ENCODE peak calls at places on chromosomes 2 and 18, in seven cellular contexts. L, Y, M, B, S, Z and F are unnamed samples.

GRCh38 chr2:120108049-120108448 is 95.2 kb downstream of the EPB41L5 start:
- DNase-seq in L (peak), Y (no peak), M (no peak), B (no peak), S (no peak), Z (peak), F (no peak)

GRCh38 chr2:61993422-61994024 is 88.0 kb downstream of the COMMD1 start:
- DNase-seq in L (peak), Y (peak), M (peak), B (peak), S (no peak), Z (peak), F (peak)

GRCh38 chr2:56055405-56055804 is 128.4 kb upstream of the CCDC85A start:
- DNase-seq in L (no peak), Y (no peak), M (no peak), B (no peak), S (no peak), Z (no peak), F (no peak)

GRCh38 chr18:58527116-58528010 is 101.5 kb downstream of the ALPK2 start:
- DNase-seq in L (peak), Y (no peak), M (peak), B (peak), S (no peak), Z (no peak), F (no peak)

GRCh38 chr2:37671013-37671815 is at the start of gene CDC42EP3:
- DNase-seq in L (no peak), Y (peak), M (no peak), B (peak), S (peak), Z (peak), F (no peak)

GRCh38 chr2:218896501-218897393 is 16.1 kb downstream of the WNT10A start:
- DNase-seq in L (peak), Y (no peak), M (no peak), B (peak), S (peak), Z (peak), F (peak)

GRCh38 chr2:28647682-28648081 is 103.9 kb upstream of the PPP1CB start:
- DNase-seq in L (no peak), Y (no peak), M (no peak), B (no peak), S (no peak), Z (no peak), F (no peak)

GRCh38 chr2:64210816-64211215 is 66.6 kb upstream of the PELI1 start:
- DNase-seq in L (no peak), Y (no peak), M (no peak), B (no peak), S (no peak), Z (no peak), F (no peak)

GRCh38 chr18:63795611-63796010 is 20.4 kb downstream of the SERPINB7 start:
- DNase-seq in L (no peak), Y (no peak), M (no peak), B (no peak), S (no peak), Z (no peak), F (no peak)

GRCh38 chr2:229129738-229130371 is 141.2 kb downstream of the PID1 start:
- DNase-seq in L (no peak), Y (no peak), M (no peak), B (no peak), S (no peak), Z (peak), F (no peak)

GRCh38 chr2:27158468-27158867 is 9.7 kb downstream of the TCF23 start:
- DNase-seq in L (no peak), Y (no peak), M (no peak), B (no peak), S (no peak), Z (no peak), F (no peak)

GRCh38 chr2:61016392-61017002 is 1.0 kb upstream of the PEX13 start:
- DNase-seq in L (no peak), Y (no peak), M (peak), B (no peak), S (no peak), Z (peak), F (no peak)

GRCh38 chr2:203352604-203353255 is 24.5 kb downstream of the ABI2 start:
- DNase-seq in L (no peak), Y (no peak), M (peak), B (no peak), S (no peak), Z (no peak), F (no peak)

GRCh38 chr2:84487298-84487996 is 28.4 kb upstream of the SUCLG1 start:
- DNase-seq in L (peak), Y (no peak), M (peak), B (no peak), S (no peak), Z (no peak), F (no peak)

GRCh38 chr2:66901344-66901743 is 466.4 kb downstream of the MEIS1 start:
- DNase-seq in L (no peak), Y (no peak), M (no peak), B (no peak), S (no peak), Z (no peak), F (no peak)

GRCh38 chr18:75070625-75071483 is 138.1 kb downstream of the PTGR3 start:
- DNase-seq in L (peak), Y (peak), M (peak), B (peak), S (no peak), Z (no peak), F (peak)

GRCh38 chr2:210663574-210663973 is 107.2 kb downstream of the CPS1 start:
- DNase-seq in L (peak), Y (peak), M (peak), B (no peak), S (no peak), Z (peak), F (no peak)

GRCh38 chr2:211035548-211036185 is 479.3 kb downstream of the CPS1 start:
- DNase-seq in L (peak), Y (no peak), M (peak), B (no peak), S (no peak), Z (no peak), F (no peak)

GRCh38 chr2:182133195-182133891 is 147.7 kb downstream of the PPP1R1C start:
- DNase-seq in L (peak), Y (no peak), M (no peak), B (no peak), S (no peak), Z (no peak), F (no peak)

GRCh38 chr18:47605093-47605492 is 325.4 kb downstream of the SMAD2 start:
- DNase-seq in L (no peak), Y (no peak), M (no peak), B (no peak), S (no peak), Z (no peak), F (no peak)

GRCh38 chr2:96321230-96322103 is 3.6 kb upstream of the ITPRIPL1 start:
- DNase-seq in L (peak), Y (peak), M (peak), B (peak), S (peak), Z (peak), F (peak)
- TF ChIP-seq RFX5 in L (no peak), Y (no peak), M (no peak), B (no peak), S (no peak), Z (no peak), F (peak)

GRCh38 chr18:1090758-1091157 is 186.1 kb downstream of the ADCYAP1 start:
- DNase-seq in L (no peak), Y (no peak), M (no peak), B (no peak), S (no peak), Z (no peak), F (no peak)

GRCh38 chr18:1094408-1094807 is 189.7 kb downstream of the ADCYAP1 start:
- DNase-seq in L (no peak), Y (no peak), M (no peak), B (no peak), S (no peak), Z (no peak), F (no peak)

GRCh38 chr18:1092228-1092627 is 187.6 kb downstream of the ADCYAP1 start:
- DNase-seq in L (no peak), Y (peak), M (peak), B (no peak), S (peak), Z (no peak), F (no peak)
- TF ChIP-seq RFX5 in L (no peak), Y (no peak), M (no peak), B (no peak), S (no peak), Z (no peak), F (no peak)

GRCh38 chr2:24821433-24821891 is 28.2 kb downstream of the CENPO start:
- DNase-seq in L (no peak), Y (no peak), M (no peak), B (no peak), S (peak), Z (peak), F (no peak)

GRCh38 chr2:24824071-24824588 is 30.9 kb downstream of the CENPO start:
- DNase-seq in L (no peak), Y (no peak), M (no peak), B (no peak), S (peak), Z (peak), F (no peak)

GRCh38 chr2:24820598-24821432 is 27.6 kb downstream of the CENPO start:
- DNase-seq in L (no peak), Y (no peak), M (no peak), B (no peak), S (peak), Z (peak), F (no peak)

GRCh38 chr2:24820175-24820513 is 26.9 kb downstream of the CENPO start:
- DNase-seq in L (no peak), Y (no peak), M (no peak), B (no peak), S (peak), Z (peak), F (no peak)

GRCh38 chr2:24822049-24822706 is 29.0 kb downstream of the CENPO start:
- DNase-seq in L (no peak), Y (no peak), M (no peak), B (no peak), S (no peak), Z (no peak), F (no peak)
- TF ChIP-seq RFX5 in L (no peak), Y (no peak), M (no peak), B (no peak), S (no peak), Z (no peak), F (no peak)

GRCh38 chr2:30145826-30146336 is 926 bp upstream of the YPEL5 start:
- DNase-seq in L (no peak), Y (no peak), M (no peak), B (no peak), S (no peak), Z (no peak), F (no peak)
- TF ChIP-seq RFX5 in L (no peak), Y (no peak), M (no peak), B (no peak), S (no peak), Z (no peak), F (no peak)

GRCh38 chr2:172864182-172864581 is 128.5 kb downstream of the RAPGEF4 start:
- DNase-seq in L (peak), Y (peak), M (peak), B (no peak), S (peak), Z (no peak), F (peak)
- TF ChIP-seq RFX5 in L (no peak), Y (no peak), M (no peak), B (no peak), S (no peak), Z (no peak), F (no peak)

GRCh38 chr18:48892146-48892855 is 58.5 kb downstream of the SMAD7 start:
- DNase-seq in L (no peak), Y (no peak), M (no peak), B (no peak), S (no peak), Z (no peak), F (no peak)

GRCh38 chr18:48893559-48894265 is 57.1 kb downstream of the SMAD7 start:
- DNase-seq in L (no peak), Y (no peak), M (peak), B (no peak), S (no peak), Z (no peak), F (no peak)

GRCh38 chr18:48894799-48895346 is 55.9 kb downstream of the SMAD7 start:
- DNase-seq in L (no peak), Y (no peak), M (no peak), B (no peak), S (no peak), Z (no peak), F (no peak)

GRCh38 chr18:48893061-48893558 is 57.7 kb downstream of the SMAD7 start:
- DNase-seq in L (no peak), Y (no peak), M (no peak), B (no peak), S (no peak), Z (no peak), F (no peak)

GRCh38 chr18:48894266-48894600 is 56.5 kb downstream of the SMAD7 start:
- DNase-seq in L (no peak), Y (no peak), M (no peak), B (no peak), S (no peak), Z (no peak), F (no peak)
- TF ChIP-seq RFX5 in L (no peak), Y (no peak), M (no peak), B (no peak), S (no peak), Z (no peak), F (no peak)

GRCh38 chr2:239249781-239250180 is 151.0 kb downstream of the HDAC4 start:
- DNase-seq in L (peak), Y (no peak), M (no peak), B (no peak), S (no peak), Z (no peak), F (no peak)
- TF ChIP-seq RFX5 in L (no peak), Y (no peak), M (no peak), B (no peak), S (no peak), Z (no peak), F (no peak)

DNA sequence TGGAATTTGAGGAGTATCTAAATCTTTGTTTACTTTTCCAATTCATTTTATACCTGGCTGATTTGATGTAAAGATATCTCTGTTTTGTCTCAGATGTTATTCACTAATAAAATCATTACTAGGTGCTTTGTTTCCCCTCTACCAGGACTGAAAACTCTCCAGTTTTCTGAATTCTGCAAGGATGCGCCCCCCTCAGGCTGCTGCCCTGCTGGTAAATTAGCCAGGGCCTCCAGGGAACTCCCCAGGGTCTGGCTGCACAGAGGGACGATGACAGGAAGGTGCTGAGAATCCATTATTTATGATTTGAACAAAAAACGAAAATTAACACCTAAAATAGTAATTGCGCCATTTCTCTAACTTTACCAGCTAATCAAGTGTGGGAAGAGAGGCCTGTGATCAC is 541.2 kb upstream of the POU3F3 start:
- DNase-seq in L (no peak), Y (no peak), M (no peak), B (no peak), S (no peak), Z (no peak), F (no peak)
- TF ChIP-seq RFX5 in L (no peak), Y (no peak), M (no peak), B (no peak), S (no peak), Z (no peak), F (no peak)

GRCh38 chr2:200617089-200618050 is 31.6 kb downstream of the AOX1 start:
- DNase-seq in L (no peak), Y (no peak), M (no peak), B (no peak), S (no peak), Z (no peak), F (no peak)
- TF ChIP-seq RFX5 in L (no peak), Y (no peak), M (no peak), B (no peak), S (no peak), Z (no peak), F (no peak)

GRCh38 chr2:222353998-222354397 is 55.2 kb upstream of the PAX3 start:
- DNase-seq in L (no peak), Y (no peak), M (no peak), B (no peak), S (no peak), Z (no peak), F (no peak)
- TF ChIP-seq RFX5 in L (no peak), Y (no peak), M (no peak), B (no peak), S (no peak), Z (no peak), F (no peak)